ENCODE peak calls at places on chromosomes 5 and 9, in ten cellular contexts. U is aorta; V is CD8-positive, alpha-beta T cell; Q is heart left ventricle; Z is A549; L is CD4-positive, CD25-positive, alpha-beta regulatory T cell; B is colonic mucosa; C is upper lobe of right lung; J is sigmoid colon; H is fibroblast of lung. I is an unnamed sample.
A peak's percentile ranks its signal among the peaks of the same experiment; 100 is the strongest.

GRCh38 chr5:159345861-159346260 is 15.6 kb upstream of the IL12B start:
- DNase-seq in J (no peak), H (no peak), Z (no peak), U (no peak), L (no peak), V (no peak), B (no peak), C (no peak), Q (no peak), I (no peak)

GRCh38 chr9:68546596-68547390 is 6.1 kb upstream of the TMEM252 start:
- DNase-seq in V (no peak), C (no peak), Z (no peak), L (peak; percentile 11), B (no peak), J (no peak), H (peak; percentile 28), Q (no peak), U (no peak), I (no peak)

GRCh38 chr5:122150128-122150685 is 20.9 kb downstream of the ZNF474 start:
- DNase-seq in Z (no peak), J (no peak), H (no peak), C (no peak), L (no peak), U (no peak), Q (no peak), B (no peak), V (no peak), I (no peak)

GRCh38 chr5:130050585-130050984 is 146.3 kb downstream of the CHSY3 start:
- DNase-seq in C (no peak), Q (no peak), Z (no peak), U (no peak), H (no peak), L (no peak), B (no peak), V (no peak), J (no peak), I (no peak)

GRCh38 chr5:72067682-72068470 is 39.4 kb upstream of the MAP1B start:
- DNase-seq in Q (no peak), J (no peak), H (peak; percentile 53), V (no peak), Z (peak; percentile 85), C (no peak), L (no peak), U (no peak), B (no peak), I (no peak)

GRCh38 chr5:73388371-73388684 is 60.2 kb downstream of the FOXD1 start:
- DNase-seq in Z (no peak), U (no peak), V (no peak), Q (no peak), J (no peak), L (no peak), C (no peak), H (no peak), B (no peak), I (no peak)

GRCh38 chr9:82637368-82637767 is 425.6 kb downstream of the RASEF start:
- DNase-seq in V (no peak), Q (no peak), C (no peak), U (no peak), L (no peak), Z (no peak), J (no peak), H (no peak), B (no peak), I (no peak)

GRCh38 chr5:79119486-79119885 is 7.9 kb downstream of the BHMT start:
- DNase-seq in Z (no peak), L (no peak), U (no peak), V (no peak), Q (no peak), C (no peak), H (no peak), B (no peak), J (no peak), I (no peak)

GRCh38 chr9:73441890-73442818 is 290.5 kb downstream of the ANXA1 start:
- DNase-seq in Q (no peak), V (no peak), J (no peak), B (no peak), C (no peak), Z (no peak), L (no peak), H (no peak), U (no peak), I (no peak)

GRCh38 chr5:82074968-82075367 is 103.1 kb downstream of the ATG10 start:
- DNase-seq in Q (no peak), L (no peak), J (no peak), B (no peak), C (no peak), Z (no peak), V (no peak), U (no peak), H (peak; percentile 5), I (no peak)

GRCh38 chr9:133760713-133761290 is 22.6 kb upstream of the SARDH start:
- DNase-seq in U (peak; percentile 53), Q (no peak), L (no peak), H (no peak), V (no peak), Z (no peak), J (no peak), C (peak; percentile 34), B (no peak), I (no peak)

GRCh38 chr5:130528474-130528873 is 624.2 kb downstream of the CHSY3 start:
- DNase-seq in Q (no peak), J (no peak), C (no peak), L (no peak), B (no peak), V (no peak), U (no peak), Z (peak; percentile 35), H (peak; percentile 22), I (no peak)

GRCh38 chr5:1765141-1765879 is 34.3 kb downstream of the MRPL36 start:
- DNase-seq in C (no peak), Q (no peak), H (no peak), J (peak; percentile 29), L (no peak), Z (no peak), B (no peak), U (peak; percentile 31), V (no peak), I (peak; percentile 58)

GRCh38 chr5:56164371-56164770 is 68.8 kb downstream of the ANKRD55 start:
- DNase-seq in U (no peak), Q (no peak), B (no peak), J (no peak), H (peak; percentile 46), L (no peak), V (no peak), C (no peak), Z (no peak), I (no peak)

GRCh38 chr9:20028849-20029231 is 240.0 kb upstream of the SLC24A2 start:
- DNase-seq in H (no peak), B (no peak), V (no peak), C (no peak), L (no peak), U (no peak), Q (no peak), J (no peak), Z (no peak), I (no peak)

GRCh38 chr9:87516931-87517300 is 19.2 kb downstream of the DAPK1 start:
- DNase-seq in H (no peak), Q (no peak), J (no peak), U (no peak), B (no peak), V (no peak), Z (no peak), L (no peak), C (no peak), I (no peak)
- H3K4me3 ChIP-seq in H (no peak overlapping the region), Q (no peak overlapping the region), J (no peak overlapping the region), U (no peak overlapping the region), B (no peak overlapping the region), V (no peak overlapping the region), Z (no peak overlapping the region), L (no peak overlapping the region), C (no peak overlapping the region), I (no peak overlapping the region)

GRCh38 chr5:143061161-143061945 is 291.2 kb downstream of the ARHGAP26 start:
- DNase-seq in Z (no peak), U (no peak), Q (no peak), V (no peak), J (no peak), C (no peak), L (no peak), H (peak; percentile 90), B (no peak), I (no peak)
- H3K4me1 ChIP-seq in Z (peaks cover 46% of the 10 kb centered on the region), U (peaks cover 3% of the 10 kb centered on the region), Q (peaks cover 79% of the 10 kb centered on the region), V (no peaks in the 10 kb centered on the region), J (peaks cover 69% of the 10 kb centered on the region), C (peaks cover 59% of the 10 kb centered on the region), L (no peaks in the 10 kb centered on the region), H (peaks cover 53% of the 10 kb centered on the region), B (no peaks in the 10 kb centered on the region), I (peaks cover 19% of the 10 kb centered on the region)

DNA sequence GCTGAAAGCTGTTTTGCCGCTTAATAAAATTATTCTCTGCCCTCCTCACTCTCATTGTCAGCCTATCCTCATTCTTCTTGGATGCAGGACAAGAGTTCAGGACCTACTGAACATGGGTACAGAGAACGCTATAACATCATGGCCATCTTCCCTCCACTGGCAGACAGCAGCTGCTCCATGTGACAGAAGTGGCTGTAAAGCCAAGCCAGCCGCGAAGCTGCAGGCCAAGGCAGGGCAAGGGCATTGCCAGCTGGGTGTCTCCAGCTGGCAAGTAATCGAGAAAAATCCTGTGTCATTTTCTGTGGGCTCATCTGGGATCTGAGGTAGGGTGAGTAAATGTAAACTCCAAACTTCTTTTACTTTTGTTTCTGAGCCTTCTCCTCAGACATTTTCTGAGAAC is 84.8 kb downstream of the SLC25A46 start:
- DNase-seq in B (no peak), H (no peak), Z (no peak), J (no peak), U (no peak), C (no peak), V (no peak), Q (no peak), L (no peak), I (no peak)
- H3K9me3 ChIP-seq in B (no peaks in the 10 kb centered on the region), H (no peaks in the 10 kb centered on the region), Z (no peaks in the 10 kb centered on the region), J (no peaks in the 10 kb centered on the region), U (peaks cover 6% of the 10 kb centered on the region), C (peaks cover 21% of the 10 kb centered on the region), V (no peaks in the 10 kb centered on the region), Q (peaks cover 1% of the 10 kb centered on the region), L (no peaks in the 10 kb centered on the region), I (peaks cover 13% of the 10 kb centered on the region)

GRCh38 chr5:154696891-154697290 is 58.3 kb upstream of the LARP1 start:
- DNase-seq in Q (no peak), B (no peak), H (no peak), J (no peak), C (no peak), V (no peak), L (no peak), U (no peak), Z (no peak), I (no peak)

GRCh38 chr5:154694159-154694558 is 61.0 kb upstream of the LARP1 start:
- DNase-seq in B (no peak), J (no peak), Z (no peak), H (no peak), L (no peak), Q (no peak), V (no peak), C (no peak), U (no peak), I (no peak)

GRCh38 chr5:154698681-154699275 is 56.4 kb upstream of the LARP1 start:
- DNase-seq in B (no peak), L (no peak), V (no peak), Q (no peak), H (no peak), J (no peak), Z (no peak), U (no peak), C (no peak), I (no peak)

GRCh38 chr5:154701181-154701580 is 54.0 kb upstream of the LARP1 start:
- DNase-seq in Q (no peak), V (no peak), Z (no peak), H (no peak), U (no peak), L (no peak), J (no peak), C (no peak), B (no peak), I (no peak)

GRCh38 chr5:154697335-154697734 is 57.8 kb upstream of the LARP1 start:
- DNase-seq in J (no peak), V (no peak), Q (no peak), B (no peak), L (no peak), C (no peak), Z (no peak), H (no peak), U (no peak), I (no peak)
- H3K4me3 ChIP-seq in J (no peak overlapping the region), V (no peak overlapping the region), Q (no peak overlapping the region), B (no peak overlapping the region), L (no peak overlapping the region), C (no peak overlapping the region), Z (no peak overlapping the region), H (no peak overlapping the region), U (no peak overlapping the region), I (no peak overlapping the region)

I was measured in spleen.